ENCODE peak calls at places on chromosomes 5 and 9, in eight cellular contexts. U is transverse colon, E is breast epithelium, T is SK-N-SH, Y is stomach, P is Panc1, B is endothelial cell of umbilical vein, C is HL-60. W is an unnamed sample.

GRCh38 chr9:14314929-14315753 is 1.2 kb upstream of the NFIB start:
- DNase-seq in U (peak), E (peak), T (peak), Y (peak), P (no peak), B (peak), C (no peak), W (peak)

GRCh38 chr5:29367176-29367833 is 1826.2 kb upstream of the CDH6 start:
- DNase-seq in U (no peak), E (no peak), T (no peak), Y (no peak), P (no peak), B (no peak), C (no peak), W (no peak)

GRCh38 chr9:137429974-137430722 is 7.0 kb downstream of the NOXA1 start:
- DNase-seq in U (peak), E (no peak), T (peak), Y (peak), P (no peak), B (no peak), C (no peak), W (no peak)

GRCh38 chr5:62354028-62354874 is 48.2 kb downstream of the KIF2A start:
- DNase-seq in U (no peak), E (no peak), T (peak), Y (no peak), P (peak), B (peak), C (peak), W (peak)

GRCh38 chr5:57302164-57302563 is 128.3 kb downstream of the GPBP1 start:
- DNase-seq in U (peak), E (no peak), T (no peak), Y (peak), P (no peak), B (peak), C (no peak), W (no peak)

GRCh38 chr5:170357853-170358497 is 31.2 kb downstream of the KCNMB1 start:
- DNase-seq in U (peak), E (no peak), T (no peak), Y (peak), P (no peak), B (no peak), C (peak), W (no peak)

GRCh38 chr9:114364123-114364522 is 23.7 kb downstream of the AKNA start:
- DNase-seq in U (no peak), E (no peak), T (no peak), Y (no peak), P (no peak), B (no peak), C (peak), W (no peak)

GRCh38 chr5:178507151-178507932 is 82.9 kb downstream of the COL23A1 start:
- DNase-seq in U (no peak), E (no peak), T (no peak), Y (no peak), P (no peak), B (no peak), C (peak), W (no peak)

GRCh38 chr9:98807811-98808195 is 333 bp downstream of the GALNT12 start:
- DNase-seq in U (peak), E (no peak), T (no peak), Y (no peak), P (no peak), B (no peak), C (no peak), W (no peak)

GRCh38 chr9:134571946-134572914 is 69.4 kb upstream of the COL5A1 start:
- DNase-seq in U (no peak), E (no peak), T (no peak), Y (peak), P (no peak), B (no peak), C (no peak), W (no peak)

GRCh38 chr9:136957901-136958300 is 5.8 kb downstream of the LCN12 start:
- DNase-seq in U (no peak), E (no peak), T (no peak), Y (no peak), P (no peak), B (no peak), C (no peak), W (no peak)

GRCh38 chr9:128435611-128436010 is 15.0 kb downstream of the CERCAM start:
- DNase-seq in U (no peak), E (no peak), T (no peak), Y (no peak), P (no peak), B (no peak), C (no peak), W (no peak)

GRCh38 chr9:13603916-13604315 is 324.4 kb upstream of the MPDZ start:
- DNase-seq in U (no peak), E (no peak), T (no peak), Y (no peak), P (no peak), B (peak), C (no peak), W (no peak)

GRCh38 chr9:114300153-114300845 is 22.6 kb upstream of the ORM1 start:
- DNase-seq in U (peak), E (no peak), T (no peak), Y (peak), P (no peak), B (no peak), C (no peak), W (no peak)

GRCh38 chr5:170266570-170267379 is 30.8 kb downstream of the LCP2 start:
- DNase-seq in U (no peak), E (no peak), T (no peak), Y (no peak), P (no peak), B (no peak), C (no peak), W (no peak)

GRCh38 chr9:95429948-95430620 is 86.7 kb downstream of the PTCH1 start:
- DNase-seq in U (no peak), E (no peak), T (no peak), Y (no peak), P (no peak), B (no peak), C (no peak), W (no peak)

GRCh38 chr5:956941-957729 is 51.5 kb upstream of the NKD2 start:
- DNase-seq in U (no peak), E (no peak), T (peak), Y (no peak), P (peak), B (peak), C (no peak), W (no peak)

GRCh38 chr5:57650360-57651069 is 167.9 kb upstream of the ACTBL2 start:
- DNase-seq in U (peak), E (no peak), T (peak), Y (peak), P (peak), B (peak), C (no peak), W (peak)

GRCh38 chr9:21549251-21549765 is 67.2 kb upstream of the IFNE start:
- DNase-seq in U (peak), E (no peak), T (no peak), Y (peak), P (no peak), B (peak), C (no peak), W (peak)

GRCh38 chr5:172544371-172545120 is 90.2 kb upstream of the SH3PXD2B start:
- DNase-seq in U (no peak), E (no peak), T (no peak), Y (no peak), P (no peak), B (no peak), C (no peak), W (no peak)

GRCh38 chr5:74186351-74187315 is 453.9 kb downstream of the ENC1 start:
- DNase-seq in U (no peak), E (no peak), T (no peak), Y (no peak), P (no peak), B (no peak), C (no peak), W (no peak)

GRCh38 chr5:5416733-5417132 is 5.7 kb upstream of the ICE1 start:
- DNase-seq in U (no peak), E (no peak), T (no peak), Y (no peak), P (no peak), B (no peak), C (no peak), W (no peak)

GRCh38 chr5:90134892-90135291 is 274.7 kb downstream of the CETN3 start:
- DNase-seq in U (peak), E (no peak), T (no peak), Y (peak), P (no peak), B (peak), C (no peak), W (no peak)
- TF ChIP-seq POLR2AphosphoS5 in U (no peak), E (no peak), T (no peak), Y (peak), P (no peak), B (no peak), C (no peak), W (no peak)

GRCh38 chr5:133895979-133896378 is 72.4 kb downstream of the C5orf15 start:
- DNase-seq in U (no peak), E (no peak), T (no peak), Y (no peak), P (no peak), B (no peak), C (no peak), W (no peak)

GRCh38 chr5:133896446-133896845 is 72.0 kb downstream of the C5orf15 start:
- DNase-seq in U (no peak), E (no peak), T (no peak), Y (no peak), P (no peak), B (no peak), C (no peak), W (no peak)

GRCh38 chr5:133899506-133899905 is 68.9 kb downstream of the C5orf15 start:
- DNase-seq in U (no peak), E (no peak), T (no peak), Y (no peak), P (no peak), B (no peak), C (no peak), W (no peak)

GRCh38 chr5:133897431-133897830 is 71.0 kb downstream of the C5orf15 start:
- DNase-seq in U (no peak), E (no peak), T (no peak), Y (no peak), P (no peak), B (no peak), C (no peak), W (no peak)

DNA sequence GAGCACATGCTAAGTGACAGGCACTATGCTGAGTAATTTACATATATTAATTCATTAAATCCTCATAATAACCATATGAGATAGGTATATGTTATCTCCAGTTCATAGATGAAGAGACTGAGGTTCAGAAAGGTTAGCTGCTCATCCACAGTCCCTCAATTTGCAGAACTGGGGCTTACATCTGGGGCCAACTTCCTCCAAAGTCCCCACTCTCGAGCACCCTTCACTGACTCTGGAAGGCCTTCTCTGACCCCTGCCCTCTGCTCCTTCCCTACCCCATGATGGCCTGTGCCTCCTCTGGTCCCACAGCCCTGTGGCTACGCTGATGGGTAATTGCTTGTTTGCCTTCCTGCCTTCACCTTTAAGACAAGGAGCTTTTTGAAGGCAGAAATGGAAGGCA is 71.6 kb downstream of the C5orf15 start:
- DNase-seq in U (no peak), E (no peak), T (no peak), Y (no peak), P (no peak), B (no peak), C (no peak), W (no peak)
- TF ChIP-seq POLR2AphosphoS5 in U (no peak), E (no peak), T (no peak), Y (no peak), P (no peak), B (no peak), C (no peak), W (no peak)

GRCh38 chr9:125506045-125506444 is 201.0 kb downstream of the MAPKAP1 start:
- DNase-seq in U (no peak), E (no peak), T (no peak), Y (no peak), P (no peak), B (no peak), C (no peak), W (no peak)
- TF ChIP-seq POLR2AphosphoS5 in U (peak), E (no peak), T (no peak), Y (peak), P (no peak), B (no peak), C (no peak), W (no peak)

GRCh38 chr5:40238066-40238745 is 441.5 kb upstream of the PTGER4 start:
- DNase-seq in U (no peak), E (no peak), T (no peak), Y (no peak), P (no peak), B (no peak), C (no peak), W (no peak)

GRCh38 chr5:40236001-40236400 is 443.7 kb upstream of the PTGER4 start:
- DNase-seq in U (no peak), E (no peak), T (no peak), Y (no peak), P (no peak), B (no peak), C (no peak), W (no peak)

GRCh38 chr5:40227927-40228326 is 451.8 kb upstream of the PTGER4 start:
- DNase-seq in U (no peak), E (no peak), T (no peak), Y (no peak), P (no peak), B (no peak), C (no peak), W (no peak)

GRCh38 chr5:40235471-40235870 is 444.2 kb upstream of the PTGER4 start:
- DNase-seq in U (no peak), E (no peak), T (no peak), Y (no peak), P (no peak), B (no peak), C (no peak), W (no peak)

GRCh38 chr5:40233268-40233667 is 446.4 kb upstream of the PTGER4 start:
- DNase-seq in U (no peak), E (no peak), T (no peak), Y (no peak), P (no peak), B (no peak), C (no peak), W (no peak)
- TF ChIP-seq POLR2AphosphoS5 in U (no peak), E (no peak), T (no peak), Y (no peak), P (no peak), B (no peak), C (no peak), W (no peak)